ENCODE peak calls at places on chromosomes 7 and 10, in four cellular contexts. B is suprapubic skin, W is left ventricle myocardium inferior, S is WERI-Rb-1. P is an unnamed sample.

GRCh38 chr7:113143486-113144257 is 25.3 kb upstream of the SMIM30 start:
- DNase-seq in S (no peak), B (no peak), W (no peak), P (no peak)

GRCh38 chr10:103181244-103181643 is 11.8 kb downstream of the NT5C2 start:
- DNase-seq in W (no peak), S (no peak), B (no peak), P (peak)

GRCh38 chr10:97127960-97128850 is 57.6 kb downstream of the SLIT1 start:
- DNase-seq in W (no peak), S (no peak), B (no peak), P (no peak)

GRCh38 chr7:124275411-124275810 is 242.5 kb upstream of the TMEM229A start:
- DNase-seq in B (no peak), S (no peak), W (no peak), P (no peak)

GRCh38 chr7:749121-749520 is 22.0 kb upstream of the PRKAR1B start:
- DNase-seq in B (no peak), W (peak), S (peak), P (no peak)

GRCh38 chr10:132331259-132331955 is 586 bp upstream of the LRRC27 start:
- DNase-seq in B (no peak), S (no peak), W (peak), P (no peak)

GRCh38 chr7:44755698-44756627 is 7.3 kb downstream of the ZMIZ2 start:
- DNase-seq in W (no peak), B (no peak), S (no peak), P (no peak)

GRCh38 chr7:143882020-143882610 is 19.9 kb downstream of the TCAF1 start:
- DNase-seq in S (peak), W (peak), B (no peak), P (peak)

GRCh38 chr10:95035343-95036283 is 33.7 kb downstream of the CYP2C8 start:
- DNase-seq in S (no peak), B (no peak), W (no peak), P (no peak)

GRCh38 chr10:79200346-79200745 is 131.6 kb downstream of the ZMIZ1 start:
- DNase-seq in W (no peak), S (no peak), B (no peak), P (no peak)

GRCh38 chr7:45033931-45034290 is 33.9 kb downstream of the CCM2 start:
- DNase-seq in W (no peak), S (peak), B (no peak), P (no peak)

GRCh38 chr10:33286186-33286934 is 48.1 kb downstream of the NRP1 start:
- DNase-seq in W (no peak), S (no peak), B (no peak), P (no peak)

GRCh38 chr7:2539031-2540028 is 16.0 kb downstream of the BRAT1 start:
- DNase-seq in B (peak), S (no peak), W (no peak), P (no peak)

GRCh38 chr7:155741061-155741460 is 71.2 kb downstream of the SHH start:
- DNase-seq in S (no peak), W (no peak), B (no peak), P (no peak)

GRCh38 chr10:116849271-116850057 is at the start of gene ENO4:
- DNase-seq in S (peak), W (peak), B (no peak), P (peak)

GRCh38 chr10:81600185-81600584 is 274.8 kb upstream of the NRG3 start:
- DNase-seq in W (no peak), S (no peak), B (no peak), P (no peak)

GRCh38 chr7:98745722-98746318 is 124.0 kb downstream of the TMEM130 start:
- DNase-seq in W (peak), B (no peak), S (peak), P (peak)

GRCh38 chr10:114715171-114715670 is 57.1 kb upstream of the ABLIM1 start:
- DNase-seq in W (no peak), B (no peak), S (no peak), P (no peak)

GRCh38 chr10:62728479-62728878 is 76.0 kb upstream of the ADO start:
- DNase-seq in S (no peak), B (no peak), W (no peak), P (no peak)

GRCh38 chr7:66418537-66418936 is 210.1 kb upstream of the KCTD7 start:
- DNase-seq in S (no peak), W (no peak), B (no peak), P (no peak)

GRCh38 chr10:29804025-29804852 is 169.5 kb upstream of the SVIL start:
- DNase-seq in W (no peak), S (no peak), B (peak), P (no peak)

GRCh38 chr7:674454-675410 is 51.8 kb upstream of the DNAAF5 start:
- DNase-seq in W (no peak), B (no peak), S (no peak), P (no peak)

GRCh38 chr7:47496064-47496665 is 85.7 kb downstream of the TNS3 start:
- DNase-seq in W (no peak), S (peak), B (no peak), P (no peak)

GRCh38 chr7:8131694-8132605 is 130.0 kb downstream of the ICA1 start:
- DNase-seq in W (no peak), B (no peak), S (no peak), P (no peak)

GRCh38 chr7:123795917-123796316 is 47.1 kb upstream of the WASL start:
- DNase-seq in W (no peak), B (no peak), S (no peak), P (no peak)

GRCh38 chr7:134212576-134213546 is 85.7 kb downstream of the LRGUK start:
- DNase-seq in S (no peak), W (no peak), B (no peak), P (no peak)

GRCh38 chr10:96415896-96416554 is 57.2 kb upstream of the OPALIN start:
- DNase-seq in W (no peak), S (no peak), B (no peak), P (no peak)

GRCh38 chr10:22252286-22252800 is 34.5 kb upstream of the EBLN1 start:
- DNase-seq in B (no peak), W (peak), S (peak), P (no peak)

GRCh38 chr7:2483495-2483894 is 7.3 kb upstream of the GRIFIN start:
- DNase-seq in W (no peak), B (no peak), S (no peak), P (no peak)

GRCh38 chr10:119680668-119681070 is 29.5 kb downstream of the BAG3 start:
- DNase-seq in B (no peak), W (no peak), S (no peak), P (no peak)

GRCh38 chr7:43302211-43302711 is 189.8 kb downstream of the HECW1 start:
- DNase-seq in B (no peak), W (no peak), S (peak), P (no peak)

GRCh38 chr10:45308707-45309106 is 6.7 kb downstream of the OR13A1 start:
- DNase-seq in B (no peak), W (no peak), S (peak), P (no peak)

DNA sequence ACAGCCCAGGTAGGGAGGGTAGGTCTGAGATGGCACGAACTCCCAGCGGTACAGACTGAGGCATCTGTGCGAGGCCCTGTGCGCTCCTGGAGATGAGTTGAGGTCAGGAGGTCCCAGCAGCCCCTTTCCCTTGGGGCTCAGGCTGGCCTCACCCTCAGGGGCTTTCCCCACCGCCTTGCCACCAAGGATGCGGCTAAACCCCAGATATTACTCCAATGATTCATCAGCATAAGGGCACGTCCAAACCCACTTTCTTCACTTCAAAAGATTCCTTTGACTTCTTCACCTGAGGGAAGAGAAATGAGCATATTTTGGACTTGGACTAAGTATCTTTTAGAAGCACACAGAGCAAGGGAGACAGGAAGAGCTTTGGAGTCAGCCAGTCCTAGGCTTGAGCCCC is 20.3 kb downstream of the UROS start:
- DNase-seq in B (no peak), W (no peak), S (no peak), P (no peak)
- TF ChIP-seq CTCF in B (no peak), W (no peak), S (no peak), P (no peak)

DNA sequence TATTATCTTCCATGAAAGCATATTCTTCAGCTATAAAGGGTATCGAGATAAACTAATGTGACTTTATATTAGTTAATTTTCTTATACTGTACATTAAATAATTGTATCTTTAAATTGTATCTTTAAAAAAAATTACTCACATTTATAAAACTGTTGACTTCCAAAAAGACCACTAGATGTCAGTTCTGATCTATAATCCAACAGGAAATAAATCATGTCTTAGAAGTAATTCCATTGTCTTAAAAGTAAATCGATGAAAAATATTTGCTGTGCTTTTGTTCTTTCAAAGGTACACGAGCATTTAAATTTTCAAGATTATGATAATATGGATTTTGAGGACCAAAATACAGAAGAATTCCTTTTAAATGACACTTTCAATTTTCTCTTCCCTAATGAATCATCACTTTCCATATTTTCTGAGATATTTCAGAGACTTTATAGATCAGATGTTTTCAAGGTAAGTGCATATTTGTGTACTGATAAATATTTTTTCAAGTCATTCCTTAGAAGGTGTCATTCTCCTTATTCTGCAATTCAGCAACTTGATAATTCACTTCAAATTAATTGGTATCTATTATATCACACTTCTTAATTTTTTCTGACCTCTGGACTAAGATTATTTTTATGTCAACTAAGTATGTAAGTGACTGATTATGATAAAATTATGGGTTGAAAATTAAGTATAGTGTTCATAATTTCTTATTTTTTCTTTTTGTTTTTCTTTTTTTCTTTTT is 138.5 kb downstream of the CPED1 start:
- DNase-seq in W (no peak), S (no peak), B (no peak), P (no peak)
- TF ChIP-seq CTCF in W (peak), S (no peak), B (no peak), P (no peak)

GRCh38 chr7:100799037-100799896 is 28.1 kb downstream of the EPHB4 start:
- DNase-seq in S (peak), B (no peak), W (peak), P (peak)
- TF ChIP-seq CTCF in S (peak), B (peak), W (peak), P (peak)

DNA sequence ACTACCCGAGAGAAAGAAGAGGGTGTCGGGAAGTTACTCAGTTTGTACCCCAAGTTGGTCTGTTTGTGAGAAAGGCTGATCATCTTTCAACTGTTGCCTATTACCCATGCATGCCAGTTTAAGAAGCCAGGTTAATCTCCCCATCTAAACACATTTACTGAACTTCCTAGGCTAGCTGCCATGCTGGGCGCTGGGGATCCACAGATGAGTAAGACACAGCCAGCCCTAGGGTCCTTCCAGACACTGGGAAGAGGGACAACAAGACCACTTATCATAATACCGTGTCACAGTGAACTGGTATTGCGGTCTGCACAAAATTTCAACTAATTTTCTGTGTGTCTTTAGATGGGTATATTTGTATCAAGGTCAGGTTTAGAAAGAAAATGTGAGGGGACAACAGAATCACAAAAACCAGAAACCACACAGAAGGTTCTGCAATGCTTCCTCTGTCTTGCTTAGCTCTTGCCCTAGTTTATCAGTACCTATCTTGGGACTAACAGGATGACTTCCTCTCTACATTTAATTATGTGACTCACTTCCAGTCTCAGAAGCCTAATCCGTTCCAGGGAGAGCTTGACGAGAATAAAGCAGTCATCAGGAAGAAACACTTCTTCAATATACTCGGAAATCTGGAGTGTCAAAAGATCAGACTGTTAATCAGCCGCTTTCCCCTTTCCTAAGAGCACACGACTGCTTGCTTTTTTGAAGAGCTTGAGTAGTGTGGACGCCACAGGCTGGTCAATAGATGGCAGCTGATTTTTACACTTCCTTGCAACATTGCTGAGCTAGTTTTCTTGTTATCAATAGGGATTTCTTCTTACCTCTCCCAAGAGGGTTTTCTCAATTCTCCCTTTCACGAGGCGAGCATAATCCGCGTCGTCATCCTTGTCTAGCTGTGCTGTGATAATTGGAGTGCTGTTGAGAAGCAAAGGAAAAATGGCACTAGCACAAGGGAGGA is 45.7 kb downstream of the POLR3A start:
- DNase-seq in S (peak), B (no peak), W (no peak), P (no peak)
- TF ChIP-seq CTCF in S (no peak), B (no peak), W (no peak), P (no peak)

P was measured in GM10248.